ENCODE peak calls at places on chromosome 10, in six cellular contexts. One of them, this sample, is unnamed.

GRCh38 chr10:117221156-117221711 is 19.7 kb upstream of the SLC18A2 start:
- DNase-seq in progenitor cell of endocrine pancreas: no peak
- DNase-seq in naive B cell: no peak
- DNase-seq in NCI-H1436: peak; percentile 92
- DNase-seq in NCI-H2029: no peak
- DNase-seq in KBM-7: no peak
- DNase-seq in this sample: peak; percentile 15

GRCh38 chr10:94349327-94349726 is 13.4 kb downstream of the NOC3L start:
- DNase-seq in progenitor cell of endocrine pancreas: no peak
- DNase-seq in NCI-H1436: no peak
- DNase-seq in NCI-H2029: no peak
- DNase-seq in KBM-7: no peak
- DNase-seq in naive B cell: no peak
- DNase-seq in this sample: no peak

GRCh38 chr10:87646920-87647319 is 12.8 kb upstream of the PAPSS2 start:
- DNase-seq in NCI-H2029: no peak
- DNase-seq in KBM-7: no peak
- DNase-seq in NCI-H1436: no peak
- DNase-seq in naive B cell: no peak
- DNase-seq in progenitor cell of endocrine pancreas: no peak
- DNase-seq in this sample: no peak

GRCh38 chr10:34186740-34187139 is 628.4 kb downstream of the PARD3 start:
- DNase-seq in NCI-H2029: no peak
- DNase-seq in naive B cell: no peak
- DNase-seq in NCI-H1436: no peak
- DNase-seq in progenitor cell of endocrine pancreas: no peak
- DNase-seq in KBM-7: no peak
- DNase-seq in this sample: no peak

GRCh38 chr10:23780331-23780730 is 341.5 kb downstream of the OTUD1 start:
- DNase-seq in naive B cell: no peak
- DNase-seq in progenitor cell of endocrine pancreas: no peak
- DNase-seq in NCI-H2029: no peak
- DNase-seq in NCI-H1436: no peak
- DNase-seq in KBM-7: no peak
- DNase-seq in this sample: no peak

GRCh38 chr10:51427758-51428157 is 271.6 kb downstream of the CSTF2T start:
- DNase-seq in NCI-H1436: no peak
- DNase-seq in KBM-7: no peak
- DNase-seq in naive B cell: no peak
- DNase-seq in NCI-H2029: no peak
- DNase-seq in progenitor cell of endocrine pancreas: no peak
- DNase-seq in this sample: no peak

GRCh38 chr10:131641231-131641630 is 259.6 kb upstream of the PPP2R2D start:
- DNase-seq in NCI-H2029: peak; percentile 35
- DNase-seq in NCI-H1436: no peak
- DNase-seq in naive B cell: no peak
- DNase-seq in KBM-7: no peak
- DNase-seq in progenitor cell of endocrine pancreas: no peak
- DNase-seq in this sample: peak; percentile 8

GRCh38 chr10:58950618-58951017 is 225.8 kb upstream of the PHYHIPL start:
- DNase-seq in progenitor cell of endocrine pancreas: no peak
- DNase-seq in naive B cell: no peak
- DNase-seq in NCI-H2029: no peak
- DNase-seq in KBM-7: no peak
- DNase-seq in NCI-H1436: no peak
- DNase-seq in this sample: no peak

GRCh38 chr10:66752714-66753113 is 173.1 kb upstream of the LRRTM3 start:
- DNase-seq in NCI-H1436: no peak
- DNase-seq in NCI-H2029: no peak
- DNase-seq in progenitor cell of endocrine pancreas: no peak
- DNase-seq in KBM-7: no peak
- DNase-seq in naive B cell: no peak
- DNase-seq in this sample: no peak

GRCh38 chr10:8279598-8279997 is 225.1 kb downstream of the GATA3 start:
- DNase-seq in NCI-H1436: no peak
- DNase-seq in progenitor cell of endocrine pancreas: no peak
- DNase-seq in naive B cell: no peak
- DNase-seq in NCI-H2029: no peak
- DNase-seq in KBM-7: no peak
- DNase-seq in this sample: no peak

GRCh38 chr10:42979181-42979580 is 97.7 kb upstream of the RET start:
- DNase-seq in progenitor cell of endocrine pancreas: no peak
- DNase-seq in NCI-H1436: no peak
- DNase-seq in NCI-H2029: no peak
- DNase-seq in naive B cell: no peak
- DNase-seq in KBM-7: no peak
- DNase-seq in this sample: no peak

GRCh38 chr10:100148353-100149211 is 37.2 kb downstream of the ERLIN1 start:
- DNase-seq in naive B cell: no peak
- DNase-seq in NCI-H2029: no peak
- DNase-seq in progenitor cell of endocrine pancreas: no peak
- DNase-seq in KBM-7: no peak
- DNase-seq in NCI-H1436: peak; percentile 41
- DNase-seq in this sample: no peak

GRCh38 chr10:114103286-114103685 is 59.6 kb downstream of the ADRB1 start:
- DNase-seq in NCI-H2029: peak; percentile 1
- DNase-seq in KBM-7: peak; percentile 71
- DNase-seq in naive B cell: peak; percentile 27
- DNase-seq in progenitor cell of endocrine pancreas: no peak
- DNase-seq in NCI-H1436: peak; percentile 15
- DNase-seq in this sample: peak; percentile 18

GRCh38 chr10:27620425-27621397 is 116.6 kb downstream of the RAB18 start:
- DNase-seq in KBM-7: no peak
- DNase-seq in naive B cell: no peak
- DNase-seq in NCI-H1436: no peak
- DNase-seq in NCI-H2029: no peak
- DNase-seq in progenitor cell of endocrine pancreas: no peak
- DNase-seq in this sample: no peak

GRCh38 chr10:13440709-13441061 is 88.1 kb downstream of the BEND7 start:
- DNase-seq in KBM-7: no peak
- DNase-seq in progenitor cell of endocrine pancreas: no peak
- DNase-seq in naive B cell: no peak
- DNase-seq in NCI-H2029: no peak
- DNase-seq in NCI-H1436: no peak
- DNase-seq in this sample: no peak

GRCh38 chr10:122089343-122090015 is 100.5 kb downstream of the TACC2 start:
- DNase-seq in NCI-H2029: no peak
- DNase-seq in NCI-H1436: no peak
- DNase-seq in progenitor cell of endocrine pancreas: no peak
- DNase-seq in KBM-7: no peak
- DNase-seq in naive B cell: no peak
- DNase-seq in this sample: no peak

GRCh38 chr10:100519321-100520051 is at the start of gene SEC31B:
- DNase-seq in progenitor cell of endocrine pancreas: peak; percentile 37
- DNase-seq in NCI-H2029: no peak
- DNase-seq in NCI-H1436: no peak
- DNase-seq in KBM-7: no peak
- DNase-seq in naive B cell: no peak
- DNase-seq in this sample: no peak

GRCh38 chr10:79358811-79359210 is 11.5 kb downstream of the PPIF start:
- DNase-seq in KBM-7: no peak
- DNase-seq in progenitor cell of endocrine pancreas: no peak
- DNase-seq in NCI-H1436: no peak
- DNase-seq in NCI-H2029: no peak
- DNase-seq in naive B cell: no peak
- DNase-seq in this sample: no peak

GRCh38 chr10:127649642-127650041 is 87.3 kb upstream of the FOXI2 start:
- DNase-seq in naive B cell: no peak
- DNase-seq in NCI-H1436: no peak
- DNase-seq in progenitor cell of endocrine pancreas: no peak
- DNase-seq in KBM-7: peak; percentile 46
- DNase-seq in NCI-H2029: no peak
- DNase-seq in this sample: no peak

GRCh38 chr10:93437000-93437945 is 44.9 kb downstream of the MYOF start:
- DNase-seq in KBM-7: peak; percentile 63
- DNase-seq in NCI-H2029: no peak
- DNase-seq in naive B cell: no peak
- DNase-seq in NCI-H1436: no peak
- DNase-seq in progenitor cell of endocrine pancreas: no peak
- DNase-seq in this sample: no peak

GRCh38 chr10:121615401-121615800 is 17.2 kb upstream of the FGFR2 start:
- DNase-seq in NCI-H1436: no peak
- DNase-seq in KBM-7: no peak
- DNase-seq in progenitor cell of endocrine pancreas: no peak
- DNase-seq in naive B cell: no peak
- DNase-seq in NCI-H2029: no peak
- DNase-seq in this sample: no peak

GRCh38 chr10:97861351-97861750 is 11.7 kb downstream of the GOLGA7B start:
- DNase-seq in KBM-7: no peak
- DNase-seq in naive B cell: no peak
- DNase-seq in NCI-H1436: no peak
- DNase-seq in NCI-H2029: no peak
- DNase-seq in progenitor cell of endocrine pancreas: no peak
- DNase-seq in this sample: no peak

GRCh38 chr10:63819753-63820347 is 298.6 kb downstream of the REEP3 start:
- DNase-seq in KBM-7: peak; percentile 37
- DNase-seq in NCI-H1436: peak; percentile 6
- DNase-seq in NCI-H2029: no peak
- DNase-seq in progenitor cell of endocrine pancreas: peak; percentile 37
- DNase-seq in naive B cell: no peak
- DNase-seq in this sample: no peak

GRCh38 chr10:80662429-80663211 is 124.9 kb downstream of the SH2D4B start:
- DNase-seq in KBM-7: peak; percentile 90
- DNase-seq in progenitor cell of endocrine pancreas: peak; percentile 83
- DNase-seq in naive B cell: peak; percentile 51
- DNase-seq in NCI-H2029: no peak
- DNase-seq in NCI-H1436: peak; percentile 34
- DNase-seq in this sample: peak; percentile 20

GRCh38 chr10:79019961-79020491 is 48.7 kb upstream of the ZMIZ1 start:
- DNase-seq in NCI-H2029: no peak
- DNase-seq in KBM-7: no peak
- DNase-seq in progenitor cell of endocrine pancreas: no peak
- DNase-seq in NCI-H1436: no peak
- DNase-seq in naive B cell: no peak
- DNase-seq in this sample: no peak

GRCh38 chr10:15591937-15592336 is 127.8 kb downstream of the ITGA8 start:
- DNase-seq in KBM-7: no peak
- DNase-seq in NCI-H2029: no peak
- DNase-seq in NCI-H1436: no peak
- DNase-seq in progenitor cell of endocrine pancreas: no peak
- DNase-seq in naive B cell: no peak
- DNase-seq in this sample: no peak

GRCh38 chr10:119388849-119389345 is 153.6 kb downstream of the RGS10 start:
- DNase-seq in progenitor cell of endocrine pancreas: no peak
- DNase-seq in naive B cell: no peak
- DNase-seq in NCI-H1436: no peak
- DNase-seq in NCI-H2029: no peak
- DNase-seq in KBM-7: no peak
- DNase-seq in this sample: no peak

GRCh38 chr10:36441557-36441956 is 683.8 kb upstream of the ANKRD30A start:
- DNase-seq in progenitor cell of endocrine pancreas: no peak
- DNase-seq in KBM-7: no peak
- DNase-seq in NCI-H1436: no peak
- DNase-seq in naive B cell: no peak
- DNase-seq in NCI-H2029: no peak
- DNase-seq in this sample: no peak

GRCh38 chr10:1063232-1063862 is 7.2 kb downstream of the WDR37 start:
- DNase-seq in NCI-H2029: no peak
- DNase-seq in NCI-H1436: no peak
- DNase-seq in naive B cell: no peak
- DNase-seq in progenitor cell of endocrine pancreas: no peak
- DNase-seq in KBM-7: no peak
- DNase-seq in this sample: no peak

GRCh38 chr10:119341236-119342016 is 134.1 kb downstream of the GRK5 start:
- DNase-seq in NCI-H1436: no peak
- DNase-seq in progenitor cell of endocrine pancreas: no peak
- DNase-seq in NCI-H2029: no peak
- DNase-seq in KBM-7: no peak
- DNase-seq in naive B cell: no peak
- DNase-seq in this sample: no peak

GRCh38 chr10:21528452-21529235 is 3.2 kb upstream of the SKIDA1 start:
- DNase-seq in NCI-H2029: no peak
- DNase-seq in KBM-7: peak; percentile 28
- DNase-seq in naive B cell: no peak
- DNase-seq in NCI-H1436: no peak
- DNase-seq in progenitor cell of endocrine pancreas: no peak
- DNase-seq in this sample: peak; percentile 46

GRCh38 chr10:56622335-56622973 is 261.4 kb upstream of the ZWINT start:
- DNase-seq in naive B cell: peak; percentile 5
- DNase-seq in progenitor cell of endocrine pancreas: no peak
- DNase-seq in NCI-H2029: peak; percentile 2
- DNase-seq in NCI-H1436: no peak
- DNase-seq in KBM-7: peak; percentile 5
- DNase-seq in this sample: peak; percentile 32

GRCh38 chr10:79320785-79321493 is 26.3 kb upstream of the PPIF start:
- DNase-seq in NCI-H2029: no peak
- DNase-seq in progenitor cell of endocrine pancreas: no peak
- DNase-seq in KBM-7: no peak
- DNase-seq in NCI-H1436: no peak
- DNase-seq in naive B cell: no peak
- DNase-seq in this sample: no peak

GRCh38 chr10:124086787-124087671 is 6.4 kb downstream of the CHST15 start:
- DNase-seq in KBM-7: no peak
- DNase-seq in NCI-H1436: peak; percentile 19
- DNase-seq in progenitor cell of endocrine pancreas: no peak
- DNase-seq in naive B cell: no peak
- DNase-seq in NCI-H2029: no peak
- DNase-seq in this sample: peak; percentile 27

This sample was measured in DMS79 treated with DMSO at 0.1 percent for 48 hours.